ENCODE peak calls at places on chromosomes 7 and 10, in seven cellular contexts. U is HEK293T; A is astrocyte of the spinal cord; L is stimulated activated CD8-positive, alpha-beta memory T cell treated with anti-CD3 and anti-CD28 coated beads, Interleukin-4, amount 100 ng/mL, for 4 hours; F is BE2C; N is NCI-H345; R is left cardiac atrium. S is an unnamed sample.

GRCh38 chr10:107433605-107434004 is 269.1 kb upstream of the SORCS1 start:
- DNase-seq in U (no peak), A (no peak), L (no peak), F (no peak), N (no peak), R (no peak), S (no peak)

GRCh38 chr10:208616-209015 is 73.4 kb downstream of the ZMYND11 start:
- DNase-seq in U (no peak), A (no peak), L (no peak), F (no peak), N (no peak), R (no peak), S (no peak)

GRCh38 chr7:157708896-157709295 is 372.1 kb downstream of the DNAJB6 start:
- DNase-seq in U (no peak), A (no peak), L (no peak), F (no peak), N (no peak), R (no peak), S (no peak)

GRCh38 chr7:73894851-73895441 is 34.0 kb downstream of the TMEM270 start:
- DNase-seq in U (no peak), A (peak; percentile 97), L (no peak), F (no peak), N (no peak), R (peak; percentile 88), S (no peak)

GRCh38 chr10:5508161-5508604 is 8.8 kb upstream of the CALML5 start:
- DNase-seq in U (no peak), A (no peak), L (no peak), F (no peak), N (no peak), R (no peak), S (no peak)

GRCh38 chr10:59550061-59550460 is 159.6 kb downstream of the SLC16A9 start:
- DNase-seq in U (no peak), A (no peak), L (no peak), F (no peak), N (no peak), R (no peak), S (no peak)

GRCh38 chr7:137820677-137821420 is 25.9 kb downstream of the DGKI start:
- DNase-seq in U (no peak), A (peak; percentile 76), L (no peak), F (peak; percentile 26), N (peak; percentile 61), R (peak; percentile 81), S (no peak)

GRCh38 chr7:50226139-50226538 is 78.4 kb upstream of the IKZF1 start:
- DNase-seq in U (no peak), A (no peak), L (no peak), F (no peak), N (no peak), R (no peak), S (no peak)

GRCh38 chr10:102090772-102091171 is 25.6 kb downstream of the HPS6 start:
- DNase-seq in U (no peak), A (no peak), L (no peak), F (no peak), N (no peak), R (no peak), S (no peak)

GRCh38 chr10:62618576-62619408 is 185.7 kb upstream of the ADO start:
- DNase-seq in U (no peak), A (peak; percentile 73), L (no peak), F (no peak), N (no peak), R (peak; percentile 26), S (no peak)

GRCh38 chr10:125442856-125443540 is 240.0 kb downstream of the TEX36 start:
- DNase-seq in U (no peak), A (no peak), L (no peak), F (no peak), N (no peak), R (no peak), S (no peak)

S was measured in NCI-H187 treated with DMSO at 0.1 percent for 48 hours.